ENCODE peak calls at places on chromosomes 2 and 18, in ten cellular contexts. One of them, this sample, is unnamed. For H3K27me3, the result is how much of the 10 kb centered on the place peaks cover.

GRCh38 chr2:215290980-215291599 is 20.8 kb upstream of the ATIC start:
- DNase-seq in left ventricle myocardium inferior: no peak
- DNase-seq in right lobe of liver: no peak
- DNase-seq in CD4-positive, alpha-beta T cell: no peak
- DNase-seq in dorsolateral prefrontal cortex: no peak
- DNase-seq in pancreas: no peak
- DNase-seq in GM12878: no peak
- DNase-seq in HCT116: no peak
- DNase-seq in sigmoid colon: no peak
- DNase-seq in tibial artery: no peak
- DNase-seq in this sample: peak

GRCh38 chr18:70324897-70325296 is 36.1 kb downstream of the SOCS6 start:
- DNase-seq in CD4-positive, alpha-beta T cell: no peak
- DNase-seq in HCT116: no peak
- DNase-seq in GM12878: no peak
- DNase-seq in right lobe of liver: peak
- DNase-seq in pancreas: no peak
- DNase-seq in dorsolateral prefrontal cortex: no peak
- DNase-seq in sigmoid colon: no peak
- DNase-seq in tibial artery: no peak
- DNase-seq in left ventricle myocardium inferior: no peak
- DNase-seq in this sample: no peak

GRCh38 chr2:145339646-145340045 is 819.7 kb upstream of the ZEB2 start:
- DNase-seq in dorsolateral prefrontal cortex: no peak
- DNase-seq in HCT116: no peak
- DNase-seq in right lobe of liver: no peak
- DNase-seq in tibial artery: no peak
- DNase-seq in sigmoid colon: no peak
- DNase-seq in pancreas: no peak
- DNase-seq in GM12878: no peak
- DNase-seq in CD4-positive, alpha-beta T cell: no peak
- DNase-seq in left ventricle myocardium inferior: no peak
- DNase-seq in this sample: no peak

GRCh38 chr2:18623782-18624181 is 34.4 kb upstream of the NT5C1B start:
- DNase-seq in GM12878: no peak
- DNase-seq in CD4-positive, alpha-beta T cell: no peak
- DNase-seq in pancreas: no peak
- DNase-seq in tibial artery: no peak
- DNase-seq in left ventricle myocardium inferior: no peak
- DNase-seq in dorsolateral prefrontal cortex: no peak
- DNase-seq in sigmoid colon: no peak
- DNase-seq in right lobe of liver: no peak
- DNase-seq in HCT116: no peak
- DNase-seq in this sample: no peak

GRCh38 chr2:31249009-31249690 is 15.2 kb downstream of the EHD3 start:
- DNase-seq in tibial artery: no peak
- DNase-seq in GM12878: no peak
- DNase-seq in HCT116: no peak
- DNase-seq in pancreas: no peak
- DNase-seq in dorsolateral prefrontal cortex: no peak
- DNase-seq in left ventricle myocardium inferior: no peak
- DNase-seq in right lobe of liver: no peak
- DNase-seq in CD4-positive, alpha-beta T cell: no peak
- DNase-seq in sigmoid colon: no peak
- DNase-seq in this sample: no peak

GRCh38 chr18:10318686-10318960 is 135.8 kb upstream of the APCDD1 start:
- DNase-seq in CD4-positive, alpha-beta T cell: no peak
- DNase-seq in left ventricle myocardium inferior: no peak
- DNase-seq in HCT116: no peak
- DNase-seq in sigmoid colon: no peak
- DNase-seq in tibial artery: no peak
- DNase-seq in dorsolateral prefrontal cortex: no peak
- DNase-seq in right lobe of liver: no peak
- DNase-seq in pancreas: no peak
- DNase-seq in GM12878: no peak
- DNase-seq in this sample: no peak

GRCh38 chr2:224286923-224287322 is 115.0 kb downstream of the FAM124B start:
- DNase-seq in dorsolateral prefrontal cortex: no peak
- DNase-seq in pancreas: no peak
- DNase-seq in right lobe of liver: no peak
- DNase-seq in sigmoid colon: no peak
- DNase-seq in GM12878: no peak
- DNase-seq in tibial artery: no peak
- DNase-seq in left ventricle myocardium inferior: no peak
- DNase-seq in CD4-positive, alpha-beta T cell: no peak
- DNase-seq in HCT116: no peak
- DNase-seq in this sample: no peak

GRCh38 chr2:74585406-74586182 is 31.1 kb downstream of the DOK1 start:
- DNase-seq in left ventricle myocardium inferior: peak
- DNase-seq in sigmoid colon: no peak
- DNase-seq in CD4-positive, alpha-beta T cell: no peak
- DNase-seq in HCT116: no peak
- DNase-seq in dorsolateral prefrontal cortex: no peak
- DNase-seq in GM12878: no peak
- DNase-seq in right lobe of liver: no peak
- DNase-seq in tibial artery: peak
- DNase-seq in pancreas: no peak
- DNase-seq in this sample: no peak

GRCh38 chr2:62568983-62569837 is 63.2 kb upstream of the TMEM17 start:
- DNase-seq in pancreas: no peak
- DNase-seq in tibial artery: no peak
- DNase-seq in dorsolateral prefrontal cortex: no peak
- DNase-seq in GM12878: no peak
- DNase-seq in left ventricle myocardium inferior: no peak
- DNase-seq in right lobe of liver: no peak
- DNase-seq in CD4-positive, alpha-beta T cell: no peak
- DNase-seq in HCT116: no peak
- DNase-seq in sigmoid colon: no peak
- DNase-seq in this sample: no peak

GRCh38 chr18:61702007-61702406 is 190.8 kb downstream of the RNF152 start:
- DNase-seq in left ventricle myocardium inferior: no peak
- DNase-seq in dorsolateral prefrontal cortex: no peak
- DNase-seq in CD4-positive, alpha-beta T cell: no peak
- DNase-seq in HCT116: no peak
- DNase-seq in GM12878: no peak
- DNase-seq in sigmoid colon: no peak
- DNase-seq in right lobe of liver: no peak
- DNase-seq in tibial artery: no peak
- DNase-seq in pancreas: no peak
- DNase-seq in this sample: no peak

GRCh38 chr18:10017048-10017447 is 103.2 kb downstream of the VAPA start:
- DNase-seq in CD4-positive, alpha-beta T cell: no peak
- DNase-seq in pancreas: no peak
- DNase-seq in HCT116: no peak
- DNase-seq in right lobe of liver: no peak
- DNase-seq in dorsolateral prefrontal cortex: no peak
- DNase-seq in left ventricle myocardium inferior: no peak
- DNase-seq in tibial artery: no peak
- DNase-seq in GM12878: no peak
- DNase-seq in sigmoid colon: no peak
- DNase-seq in this sample: no peak

GRCh38 chr2:65579506-65580235 is 147.3 kb upstream of the SPRED2 start:
- DNase-seq in tibial artery: no peak
- DNase-seq in HCT116: no peak
- DNase-seq in pancreas: no peak
- DNase-seq in GM12878: no peak
- DNase-seq in dorsolateral prefrontal cortex: no peak
- DNase-seq in sigmoid colon: no peak
- DNase-seq in CD4-positive, alpha-beta T cell: no peak
- DNase-seq in right lobe of liver: no peak
- DNase-seq in left ventricle myocardium inferior: no peak
- DNase-seq in this sample: no peak

GRCh38 chr2:221019668-221020067 is 552.4 kb downstream of the EPHA4 start:
- DNase-seq in right lobe of liver: no peak
- DNase-seq in pancreas: no peak
- DNase-seq in tibial artery: no peak
- DNase-seq in left ventricle myocardium inferior: no peak
- DNase-seq in HCT116: no peak
- DNase-seq in dorsolateral prefrontal cortex: no peak
- DNase-seq in sigmoid colon: no peak
- DNase-seq in GM12878: no peak
- DNase-seq in CD4-positive, alpha-beta T cell: no peak
- DNase-seq in this sample: no peak

GRCh38 chr2:209977386-209978239 is 24.8 kb upstream of the RPE start:
- DNase-seq in pancreas: no peak
- DNase-seq in HCT116: peak
- DNase-seq in tibial artery: no peak
- DNase-seq in dorsolateral prefrontal cortex: no peak
- DNase-seq in CD4-positive, alpha-beta T cell: no peak
- DNase-seq in left ventricle myocardium inferior: no peak
- DNase-seq in right lobe of liver: no peak
- DNase-seq in sigmoid colon: no peak
- DNase-seq in GM12878: peak
- DNase-seq in this sample: no peak

DNA sequence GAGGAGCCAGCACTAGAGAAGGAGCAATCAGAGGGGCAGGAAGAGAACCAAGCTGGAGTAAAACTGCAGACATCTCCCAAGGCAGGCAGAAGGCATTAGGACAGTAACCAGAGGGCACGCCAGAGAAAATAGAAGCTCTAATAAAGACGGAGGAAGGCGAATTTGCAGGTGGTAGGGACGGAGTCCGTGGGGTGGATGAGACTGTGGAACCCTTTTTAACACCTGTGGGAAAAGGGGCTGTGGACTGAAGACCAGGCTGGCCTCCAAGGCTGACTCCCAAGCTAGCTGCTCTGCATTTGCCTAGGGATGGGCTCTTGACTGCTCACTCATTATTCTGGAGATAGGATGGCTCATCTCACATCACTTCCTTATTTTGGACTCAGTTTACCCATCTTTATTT is 49.5 kb downstream of the SLC4A1AP start:
- DNase-seq in dorsolateral prefrontal cortex: no peak
- DNase-seq in pancreas: no peak
- DNase-seq in right lobe of liver: no peak
- DNase-seq in sigmoid colon: no peak
- DNase-seq in left ventricle myocardium inferior: no peak
- DNase-seq in CD4-positive, alpha-beta T cell: no peak
- DNase-seq in HCT116: no peak
- DNase-seq in GM12878: no peak
- DNase-seq in tibial artery: no peak
- DNase-seq in this sample: no peak
- H3K27me3 ChIP-seq in dorsolateral prefrontal cortex: under half
- H3K27me3 ChIP-seq in pancreas: under half
- H3K27me3 ChIP-seq in right lobe of liver: under half
- H3K27me3 ChIP-seq in sigmoid colon: under half
- H3K27me3 ChIP-seq in left ventricle myocardium inferior: under half
- H3K27me3 ChIP-seq in CD4-positive, alpha-beta T cell: under half
- H3K27me3 ChIP-seq in HCT116: under half
- H3K27me3 ChIP-seq in GM12878: under half
- H3K27me3 ChIP-seq in tibial artery: under half
- H3K27me3 ChIP-seq in this sample: under half

GRCh38 chr18:51168031-51168742 is 29.3 kb downstream of the MEX3C start:
- DNase-seq in HCT116: no peak
- DNase-seq in dorsolateral prefrontal cortex: no peak
- DNase-seq in pancreas: no peak
- DNase-seq in left ventricle myocardium inferior: no peak
- DNase-seq in GM12878: no peak
- DNase-seq in right lobe of liver: no peak
- DNase-seq in tibial artery: no peak
- DNase-seq in sigmoid colon: no peak
- DNase-seq in CD4-positive, alpha-beta T cell: no peak
- DNase-seq in this sample: no peak
- H3K27ac ChIP-seq in HCT116: no peak
- H3K27ac ChIP-seq in dorsolateral prefrontal cortex: no peak
- H3K27ac ChIP-seq in pancreas: no peak
- H3K27ac ChIP-seq in left ventricle myocardium inferior: no peak
- H3K27ac ChIP-seq in GM12878: no peak
- H3K27ac ChIP-seq in right lobe of liver: no peak
- H3K27ac ChIP-seq in tibial artery: no peak
- H3K27ac ChIP-seq in sigmoid colon: no peak
- H3K27ac ChIP-seq in CD4-positive, alpha-beta T cell: no peak
- H3K27ac ChIP-seq in this sample: no peak

GRCh38 chr18:75065251-75066000 is 143.5 kb downstream of the PTGR3 start:
- DNase-seq in dorsolateral prefrontal cortex: no peak
- DNase-seq in left ventricle myocardium inferior: no peak
- DNase-seq in GM12878: no peak
- DNase-seq in HCT116: no peak
- DNase-seq in sigmoid colon: no peak
- DNase-seq in CD4-positive, alpha-beta T cell: no peak
- DNase-seq in right lobe of liver: no peak
- DNase-seq in tibial artery: no peak
- DNase-seq in pancreas: no peak
- DNase-seq in this sample: no peak

GRCh38 chr18:75068682-75069435 is 140.1 kb downstream of the PTGR3 start:
- DNase-seq in CD4-positive, alpha-beta T cell: no peak
- DNase-seq in left ventricle myocardium inferior: no peak
- DNase-seq in tibial artery: no peak
- DNase-seq in sigmoid colon: no peak
- DNase-seq in right lobe of liver: no peak
- DNase-seq in pancreas: no peak
- DNase-seq in HCT116: no peak
- DNase-seq in dorsolateral prefrontal cortex: no peak
- DNase-seq in GM12878: no peak
- DNase-seq in this sample: no peak

GRCh38 chr18:75067996-75068645 is 140.8 kb downstream of the PTGR3 start:
- DNase-seq in tibial artery: no peak
- DNase-seq in right lobe of liver: no peak
- DNase-seq in HCT116: no peak
- DNase-seq in pancreas: no peak
- DNase-seq in sigmoid colon: peak
- DNase-seq in left ventricle myocardium inferior: no peak
- DNase-seq in GM12878: no peak
- DNase-seq in dorsolateral prefrontal cortex: no peak
- DNase-seq in CD4-positive, alpha-beta T cell: no peak
- DNase-seq in this sample: no peak

GRCh38 chr18:75066223-75066622 is 142.7 kb downstream of the PTGR3 start:
- DNase-seq in CD4-positive, alpha-beta T cell: no peak
- DNase-seq in GM12878: no peak
- DNase-seq in pancreas: no peak
- DNase-seq in dorsolateral prefrontal cortex: no peak
- DNase-seq in left ventricle myocardium inferior: no peak
- DNase-seq in right lobe of liver: no peak
- DNase-seq in tibial artery: no peak
- DNase-seq in sigmoid colon: no peak
- DNase-seq in HCT116: no peak
- DNase-seq in this sample: no peak

DNA sequence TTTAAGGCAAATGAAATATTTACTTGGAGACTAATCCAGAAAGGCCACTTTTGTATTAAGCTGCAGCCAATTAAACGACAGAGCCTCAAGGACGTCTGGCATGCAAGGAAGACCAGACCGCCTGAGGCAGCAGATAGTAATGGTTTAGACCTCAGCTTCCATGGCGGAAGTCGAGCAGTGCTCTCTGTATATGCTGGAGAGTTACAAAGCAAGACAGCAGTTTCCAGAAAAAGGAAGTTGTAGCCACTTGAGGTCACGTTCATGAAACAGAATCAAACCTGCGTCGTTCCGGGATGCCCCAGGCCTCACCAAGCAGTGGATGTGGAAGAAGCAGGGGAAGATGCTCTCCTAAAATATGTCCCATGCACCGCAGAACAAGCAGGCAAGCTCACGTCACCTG is 142.0 kb downstream of the PTGR3 start:
- DNase-seq in tibial artery: no peak
- DNase-seq in GM12878: no peak
- DNase-seq in pancreas: no peak
- DNase-seq in right lobe of liver: no peak
- DNase-seq in dorsolateral prefrontal cortex: no peak
- DNase-seq in CD4-positive, alpha-beta T cell: no peak
- DNase-seq in left ventricle myocardium inferior: no peak
- DNase-seq in sigmoid colon: no peak
- DNase-seq in HCT116: no peak
- DNase-seq in this sample: no peak
- TF ChIP-seq CTCF in tibial artery: no peak
- TF ChIP-seq CTCF in GM12878: no peak
- TF ChIP-seq CTCF in pancreas: no peak
- TF ChIP-seq CTCF in right lobe of liver: no peak
- TF ChIP-seq CTCF in dorsolateral prefrontal cortex: no peak
- TF ChIP-seq CTCF in CD4-positive, alpha-beta T cell: no peak
- TF ChIP-seq CTCF in left ventricle myocardium inferior: no peak
- TF ChIP-seq CTCF in sigmoid colon: no peak
- TF ChIP-seq CTCF in HCT116: no peak
- TF ChIP-seq CTCF in this sample: no peak

GRCh38 chr2:110837421-110838409 is 105.3 kb downstream of the ACOXL start:
- DNase-seq in sigmoid colon: no peak
- DNase-seq in GM12878: no peak
- DNase-seq in tibial artery: no peak
- DNase-seq in right lobe of liver: no peak
- DNase-seq in pancreas: no peak
- DNase-seq in CD4-positive, alpha-beta T cell: no peak
- DNase-seq in HCT116: no peak
- DNase-seq in left ventricle myocardium inferior: no peak
- DNase-seq in dorsolateral prefrontal cortex: no peak
- DNase-seq in this sample: no peak
- H3K27me3 ChIP-seq in sigmoid colon: under half
- H3K27me3 ChIP-seq in GM12878: under half
- H3K27me3 ChIP-seq in tibial artery: under half
- H3K27me3 ChIP-seq in right lobe of liver: under half
- H3K27me3 ChIP-seq in pancreas: under half
- H3K27me3 ChIP-seq in CD4-positive, alpha-beta T cell: under half
- H3K27me3 ChIP-seq in HCT116: under half
- H3K27me3 ChIP-seq in left ventricle myocardium inferior: under half
- H3K27me3 ChIP-seq in dorsolateral prefrontal cortex: under half
- H3K27me3 ChIP-seq in this sample: half or more